ENCODE peak calls at places on chromosome 19, in eight cellular contexts. One of them, this sample, is unnamed. For H3K4me1, the result is how much of the 10 kb centered on the place peaks cover.

GRCh38 chr19:38675611-38676010 is 28.2 kb downstream of the ACTN4 start:
- DNase-seq in PC-3: no peak
- DNase-seq in mucosa of descending colon: no peak
- DNase-seq in DND-41: no peak
- DNase-seq in colonic mucosa: no peak
- DNase-seq in hepatocyte: peak
- DNase-seq in effector memory CD4-positive, alpha-beta T cell: no peak
- DNase-seq in heart right ventricle: no peak
- DNase-seq in this sample: no peak

GRCh38 chr19:19463348-19464117 is 51.8 kb downstream of the TSSK6 start:
- DNase-seq in PC-3: no peak
- DNase-seq in mucosa of descending colon: no peak
- DNase-seq in DND-41: no peak
- DNase-seq in colonic mucosa: no peak
- DNase-seq in hepatocyte: no peak
- DNase-seq in effector memory CD4-positive, alpha-beta T cell: no peak
- DNase-seq in heart right ventricle: no peak
- DNase-seq in this sample: no peak

GRCh38 chr19:29329460-29330134 is 116.6 kb upstream of the UQCRFS1 start:
- DNase-seq in PC-3: peak
- DNase-seq in mucosa of descending colon: no peak
- DNase-seq in DND-41: peak
- DNase-seq in colonic mucosa: no peak
- DNase-seq in hepatocyte: peak
- DNase-seq in effector memory CD4-positive, alpha-beta T cell: no peak
- DNase-seq in heart right ventricle: no peak
- DNase-seq in this sample: peak

GRCh38 chr19:49716154-49716553 is 25.2 kb downstream of the CPT1C start:
- DNase-seq in PC-3: no peak
- DNase-seq in mucosa of descending colon: no peak
- DNase-seq in DND-41: no peak
- DNase-seq in colonic mucosa: no peak
- DNase-seq in hepatocyte: no peak
- DNase-seq in effector memory CD4-positive, alpha-beta T cell: no peak
- DNase-seq in heart right ventricle: no peak
- DNase-seq in this sample: no peak

GRCh38 chr19:48644839-48645651 is 942 bp downstream of the CA11 start:
- DNase-seq in PC-3: peak
- DNase-seq in mucosa of descending colon: peak
- DNase-seq in DND-41: peak
- DNase-seq in colonic mucosa: peak
- DNase-seq in hepatocyte: peak
- DNase-seq in effector memory CD4-positive, alpha-beta T cell: peak
- DNase-seq in heart right ventricle: peak
- DNase-seq in this sample: peak

GRCh38 chr19:54029930-54030490 is 33.7 kb downstream of the VSTM1 start:
- DNase-seq in PC-3: peak
- DNase-seq in mucosa of descending colon: peak
- DNase-seq in DND-41: peak
- DNase-seq in colonic mucosa: peak
- DNase-seq in hepatocyte: peak
- DNase-seq in effector memory CD4-positive, alpha-beta T cell: peak
- DNase-seq in heart right ventricle: peak
- DNase-seq in this sample: peak

GRCh38 chr19:49161987-49162386 is 4.4 kb downstream of the TRPM4 start:
- DNase-seq in PC-3: no peak
- DNase-seq in mucosa of descending colon: no peak
- DNase-seq in DND-41: no peak
- DNase-seq in colonic mucosa: no peak
- DNase-seq in hepatocyte: no peak
- DNase-seq in effector memory CD4-positive, alpha-beta T cell: no peak
- DNase-seq in heart right ventricle: no peak
- DNase-seq in this sample: no peak

GRCh38 chr19:17244618-17245534 is 843 bp downstream of the NR2F6 start:
- DNase-seq in PC-3: no peak
- DNase-seq in mucosa of descending colon: peak
- DNase-seq in DND-41: no peak
- DNase-seq in colonic mucosa: peak
- DNase-seq in hepatocyte: peak
- DNase-seq in effector memory CD4-positive, alpha-beta T cell: no peak
- DNase-seq in heart right ventricle: peak
- DNase-seq in this sample: peak

GRCh38 chr19:46373573-46374359 is 26.9 kb downstream of the PPP5C start:
- DNase-seq in PC-3: peak
- DNase-seq in mucosa of descending colon: peak
- DNase-seq in DND-41: peak
- DNase-seq in colonic mucosa: peak
- DNase-seq in hepatocyte: peak
- DNase-seq in effector memory CD4-positive, alpha-beta T cell: no peak
- DNase-seq in heart right ventricle: peak
- DNase-seq in this sample: peak

GRCh38 chr19:48445256-48445605 is 552 bp upstream of the GRWD1 start:
- DNase-seq in PC-3: peak
- DNase-seq in mucosa of descending colon: no peak
- DNase-seq in DND-41: peak
- DNase-seq in colonic mucosa: no peak
- DNase-seq in hepatocyte: peak
- DNase-seq in effector memory CD4-positive, alpha-beta T cell: peak
- DNase-seq in heart right ventricle: no peak
- DNase-seq in this sample: peak

GRCh38 chr19:15551183-15552004 is 43.1 kb downstream of the CYP4F22 start:
- DNase-seq in PC-3: peak
- DNase-seq in mucosa of descending colon: peak
- DNase-seq in DND-41: peak
- DNase-seq in colonic mucosa: peak
- DNase-seq in hepatocyte: no peak
- DNase-seq in effector memory CD4-positive, alpha-beta T cell: peak
- DNase-seq in heart right ventricle: peak
- DNase-seq in this sample: no peak

GRCh38 chr19:19911150-19911549 is 10.4 kb downstream of the ZNF93 start:
- DNase-seq in PC-3: no peak
- DNase-seq in mucosa of descending colon: no peak
- DNase-seq in DND-41: no peak
- DNase-seq in colonic mucosa: no peak
- DNase-seq in hepatocyte: peak
- DNase-seq in effector memory CD4-positive, alpha-beta T cell: no peak
- DNase-seq in heart right ventricle: no peak
- DNase-seq in this sample: no peak

GRCh38 chr19:45952691-45953505 is 20.8 kb downstream of the NOVA2 start:
- DNase-seq in PC-3: peak
- DNase-seq in mucosa of descending colon: peak
- DNase-seq in DND-41: peak
- DNase-seq in colonic mucosa: peak
- DNase-seq in hepatocyte: peak
- DNase-seq in effector memory CD4-positive, alpha-beta T cell: peak
- DNase-seq in heart right ventricle: peak
- DNase-seq in this sample: peak

GRCh38 chr19:48637948-48638830 is 1.0 kb upstream of the DBP start:
- DNase-seq in PC-3: peak
- DNase-seq in mucosa of descending colon: peak
- DNase-seq in DND-41: peak
- DNase-seq in colonic mucosa: peak
- DNase-seq in hepatocyte: peak
- DNase-seq in effector memory CD4-positive, alpha-beta T cell: peak
- DNase-seq in heart right ventricle: peak
- DNase-seq in this sample: peak

GRCh38 chr19:18339703-18340102 is 695 bp upstream of the PGPEP1 start:
- DNase-seq in PC-3: peak
- DNase-seq in mucosa of descending colon: no peak
- DNase-seq in DND-41: no peak
- DNase-seq in colonic mucosa: peak
- DNase-seq in hepatocyte: no peak
- DNase-seq in effector memory CD4-positive, alpha-beta T cell: no peak
- DNase-seq in heart right ventricle: no peak
- DNase-seq in this sample: peak

GRCh38 chr19:43789029-43789428 is 8.3 kb upstream of the KCNN4 start:
- DNase-seq in PC-3: peak
- DNase-seq in mucosa of descending colon: no peak
- DNase-seq in DND-41: peak
- DNase-seq in colonic mucosa: no peak
- DNase-seq in hepatocyte: peak
- DNase-seq in effector memory CD4-positive, alpha-beta T cell: no peak
- DNase-seq in heart right ventricle: no peak
- DNase-seq in this sample: peak

DNA sequence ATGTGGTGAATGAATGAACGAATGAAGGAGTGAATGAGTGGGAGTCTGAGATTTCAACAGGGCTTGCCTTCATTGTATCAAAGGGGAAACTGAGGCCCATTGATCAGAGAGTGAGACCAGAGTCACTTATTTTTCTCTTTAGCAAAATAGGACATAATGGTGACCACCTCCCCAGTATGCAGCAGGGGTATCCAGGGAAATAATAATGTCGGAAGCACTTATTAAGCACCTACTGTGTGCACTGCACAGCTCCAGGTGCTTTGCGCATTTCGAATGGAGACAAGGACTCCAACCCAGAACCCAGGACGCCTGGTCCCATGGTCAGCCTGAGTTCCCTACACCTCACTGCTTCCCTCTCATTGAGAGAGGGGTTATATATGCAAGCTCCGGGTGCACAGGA is 26.8 kb upstream of the SEMA6B start:
- DNase-seq in PC-3: no peak
- DNase-seq in mucosa of descending colon: no peak
- DNase-seq in DND-41: no peak
- DNase-seq in colonic mucosa: no peak
- DNase-seq in hepatocyte: no peak
- DNase-seq in effector memory CD4-positive, alpha-beta T cell: no peak
- DNase-seq in heart right ventricle: no peak
- DNase-seq in this sample: no peak
- H3K4me1 ChIP-seq in PC-3: under half
- H3K4me1 ChIP-seq in mucosa of descending colon: under half
- H3K4me1 ChIP-seq in DND-41: under half
- H3K4me1 ChIP-seq in colonic mucosa: under half
- H3K4me1 ChIP-seq in hepatocyte: under half
- H3K4me1 ChIP-seq in effector memory CD4-positive, alpha-beta T cell: under half
- H3K4me1 ChIP-seq in heart right ventricle: under half
- H3K4me1 ChIP-seq in this sample: under half

DNA sequence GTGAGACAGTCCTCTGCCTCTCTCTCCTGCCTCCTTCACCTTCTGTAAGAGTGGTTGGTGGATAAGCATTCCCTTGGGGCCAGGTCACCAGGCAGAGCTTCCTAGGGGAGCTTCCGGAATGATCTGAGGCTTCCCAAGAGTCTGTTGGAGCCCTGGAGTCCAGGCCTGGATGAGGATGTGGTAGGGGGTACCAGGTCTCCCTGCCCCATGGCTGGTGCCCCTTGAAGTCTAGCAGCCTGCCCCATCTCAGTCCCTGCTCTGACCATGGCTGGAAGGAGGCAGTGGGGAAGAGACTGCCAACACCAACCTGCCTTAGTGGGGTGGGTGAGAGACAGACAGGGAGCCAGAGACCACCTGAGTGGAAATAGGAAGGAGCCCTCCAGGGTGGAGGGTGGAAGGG is 1316.9 kb downstream of the UQCRFS1 start:
- DNase-seq in PC-3: no peak
- DNase-seq in mucosa of descending colon: no peak
- DNase-seq in DND-41: no peak
- DNase-seq in colonic mucosa: no peak
- DNase-seq in hepatocyte: no peak
- DNase-seq in effector memory CD4-positive, alpha-beta T cell: no peak
- DNase-seq in heart right ventricle: no peak
- DNase-seq in this sample: no peak
- H3K4me1 ChIP-seq in PC-3: under half
- H3K4me1 ChIP-seq in mucosa of descending colon: under half
- H3K4me1 ChIP-seq in DND-41: under half
- H3K4me1 ChIP-seq in colonic mucosa: under half
- H3K4me1 ChIP-seq in hepatocyte: under half
- H3K4me1 ChIP-seq in effector memory CD4-positive, alpha-beta T cell: under half
- H3K4me1 ChIP-seq in heart right ventricle: under half
- H3K4me1 ChIP-seq in this sample: under half

GRCh38 chr19:3370214-3370720 is 3.9 kb downstream of the NFIC start:
- DNase-seq in PC-3: no peak
- DNase-seq in mucosa of descending colon: no peak
- DNase-seq in DND-41: no peak
- DNase-seq in colonic mucosa: no peak
- DNase-seq in hepatocyte: peak
- DNase-seq in effector memory CD4-positive, alpha-beta T cell: no peak
- DNase-seq in heart right ventricle: no peak
- DNase-seq in this sample: no peak

GRCh38 chr19:3374369-3375112 is 8.2 kb downstream of the NFIC start:
- DNase-seq in PC-3: no peak
- DNase-seq in mucosa of descending colon: no peak
- DNase-seq in DND-41: no peak
- DNase-seq in colonic mucosa: no peak
- DNase-seq in hepatocyte: no peak
- DNase-seq in effector memory CD4-positive, alpha-beta T cell: no peak
- DNase-seq in heart right ventricle: peak
- DNase-seq in this sample: no peak

GRCh38 chr19:3373971-3374368 is 7.6 kb downstream of the NFIC start:
- DNase-seq in PC-3: no peak
- DNase-seq in mucosa of descending colon: no peak
- DNase-seq in DND-41: no peak
- DNase-seq in colonic mucosa: no peak
- DNase-seq in hepatocyte: no peak
- DNase-seq in effector memory CD4-positive, alpha-beta T cell: no peak
- DNase-seq in heart right ventricle: no peak
- DNase-seq in this sample: no peak

GRCh38 chr19:3370728-3371591 is 4.6 kb downstream of the NFIC start:
- DNase-seq in PC-3: no peak
- DNase-seq in mucosa of descending colon: no peak
- DNase-seq in DND-41: no peak
- DNase-seq in colonic mucosa: no peak
- DNase-seq in hepatocyte: no peak
- DNase-seq in effector memory CD4-positive, alpha-beta T cell: no peak
- DNase-seq in heart right ventricle: no peak
- DNase-seq in this sample: no peak

DNA sequence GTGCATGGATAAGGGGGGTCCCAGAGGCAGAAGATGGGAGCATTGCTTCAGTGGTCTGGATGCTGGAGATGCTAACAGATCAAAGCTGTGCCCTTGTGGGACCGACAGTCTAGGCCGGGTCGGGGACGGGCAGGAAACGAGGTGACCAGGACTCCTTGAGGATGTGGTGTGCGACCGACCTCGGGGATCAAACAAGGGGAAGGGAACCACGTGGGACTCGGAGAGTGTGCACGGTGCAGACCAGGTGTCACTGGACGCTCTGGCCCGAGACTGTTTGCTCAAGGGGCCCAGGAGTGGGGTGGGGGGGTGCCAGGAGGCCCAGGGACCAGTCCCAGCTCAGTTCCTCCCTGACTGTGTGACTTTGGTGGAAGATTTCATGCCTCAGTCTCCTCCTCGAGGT is 6.0 kb downstream of the NFIC start:
- DNase-seq in PC-3: no peak
- DNase-seq in mucosa of descending colon: no peak
- DNase-seq in DND-41: no peak
- DNase-seq in colonic mucosa: no peak
- DNase-seq in hepatocyte: no peak
- DNase-seq in effector memory CD4-positive, alpha-beta T cell: no peak
- DNase-seq in heart right ventricle: no peak
- DNase-seq in this sample: no peak
- H3K4me1 ChIP-seq in PC-3: under half
- H3K4me1 ChIP-seq in mucosa of descending colon: under half
- H3K4me1 ChIP-seq in DND-41: under half
- H3K4me1 ChIP-seq in colonic mucosa: under half
- H3K4me1 ChIP-seq in hepatocyte: under half
- H3K4me1 ChIP-seq in effector memory CD4-positive, alpha-beta T cell: under half
- H3K4me1 ChIP-seq in heart right ventricle: half or more
- H3K4me1 ChIP-seq in this sample: under half

DNA sequence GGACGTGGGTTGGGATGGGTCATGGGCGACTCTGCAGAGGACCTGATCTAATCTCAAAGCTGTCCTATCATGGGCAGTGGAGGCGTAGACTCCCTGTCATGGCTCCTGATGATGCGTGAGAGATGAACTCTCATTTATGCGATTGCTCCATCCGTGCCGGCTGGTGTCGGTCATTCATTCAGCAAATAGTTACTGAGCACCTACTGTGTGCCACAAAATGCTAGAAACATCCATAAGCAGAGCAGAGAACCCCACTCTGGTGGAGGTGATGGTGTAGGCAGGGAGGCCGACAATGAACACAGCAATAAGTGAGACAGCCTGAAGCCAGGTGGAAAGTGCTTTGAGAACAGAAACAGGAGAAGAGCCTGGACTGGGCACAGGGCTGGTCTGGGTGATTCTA is 1.7 kb upstream of the REXO1 start:
- DNase-seq in PC-3: no peak
- DNase-seq in mucosa of descending colon: no peak
- DNase-seq in DND-41: no peak
- DNase-seq in colonic mucosa: no peak
- DNase-seq in hepatocyte: no peak
- DNase-seq in effector memory CD4-positive, alpha-beta T cell: no peak
- DNase-seq in heart right ventricle: no peak
- DNase-seq in this sample: no peak
- H3K4me1 ChIP-seq in PC-3: under half
- H3K4me1 ChIP-seq in mucosa of descending colon: half or more
- H3K4me1 ChIP-seq in DND-41: half or more
- H3K4me1 ChIP-seq in colonic mucosa: under half
- H3K4me1 ChIP-seq in hepatocyte: under half
- H3K4me1 ChIP-seq in effector memory CD4-positive, alpha-beta T cell: half or more
- H3K4me1 ChIP-seq in heart right ventricle: under half
- H3K4me1 ChIP-seq in this sample: under half

This sample was measured in neural progenitor cell.